ENCODE peak calls at places on chromosomes 4 and X, in nine cellular contexts. One of them, this sample, is unnamed.

GRCh38 chr4:87982446-87982845 is 6.9 kb downstream of the SPP1 start:
- DNase-seq in AG09319: no peak
- DNase-seq in uterus: no peak
- DNase-seq in A172: no peak
- DNase-seq in NCI-H1694: no peak
- DNase-seq in stimulated activated CD8-positive, alpha-beta memory T cell treated with anti-CD3 and anti-CD28 coated beads, Interleukin-4, amount 100 ng/mL, for 48 hours: no peak
- DNase-seq in nephron progenitor cell: no peak
- DNase-seq in amniotic stem cell: no peak
- DNase-seq in RCC 7860: peak
- DNase-seq in this sample: no peak

GRCh38 chr4:15935504-15936392 is 2.8 kb downstream of the FGFBP1 start:
- DNase-seq in stimulated activated CD8-positive, alpha-beta memory T cell treated with anti-CD3 and anti-CD28 coated beads, Interleukin-4, amount 100 ng/mL, for 48 hours: no peak
- DNase-seq in amniotic stem cell: no peak
- DNase-seq in uterus: no peak
- DNase-seq in RCC 7860: no peak
- DNase-seq in nephron progenitor cell: no peak
- DNase-seq in A172: no peak
- DNase-seq in NCI-H1694: no peak
- DNase-seq in AG09319: no peak
- DNase-seq in this sample: no peak

GRCh38 chrX:22686138-22686541 is 313.6 kb upstream of the DDX53 start:
- DNase-seq in stimulated activated CD8-positive, alpha-beta memory T cell treated with anti-CD3 and anti-CD28 coated beads, Interleukin-4, amount 100 ng/mL, for 48 hours: no peak
- DNase-seq in A172: peak
- DNase-seq in NCI-H1694: peak
- DNase-seq in RCC 7860: no peak
- DNase-seq in amniotic stem cell: peak
- DNase-seq in AG09319: peak
- DNase-seq in uterus: no peak
- DNase-seq in nephron progenitor cell: no peak
- DNase-seq in this sample: no peak

GRCh38 chr4:40530961-40531635 is 98.6 kb downstream of the RBM47 start:
- DNase-seq in uterus: no peak
- DNase-seq in AG09319: no peak
- DNase-seq in RCC 7860: no peak
- DNase-seq in NCI-H1694: no peak
- DNase-seq in amniotic stem cell: no peak
- DNase-seq in A172: peak
- DNase-seq in stimulated activated CD8-positive, alpha-beta memory T cell treated with anti-CD3 and anti-CD28 coated beads, Interleukin-4, amount 100 ng/mL, for 48 hours: no peak
- DNase-seq in nephron progenitor cell: no peak
- DNase-seq in this sample: no peak

GRCh38 chrX:100410083-100410590 is at the start of gene PCDH19:
- DNase-seq in A172: no peak
- DNase-seq in uterus: peak
- DNase-seq in amniotic stem cell: no peak
- DNase-seq in NCI-H1694: peak
- DNase-seq in stimulated activated CD8-positive, alpha-beta memory T cell treated with anti-CD3 and anti-CD28 coated beads, Interleukin-4, amount 100 ng/mL, for 48 hours: peak
- DNase-seq in AG09319: peak
- DNase-seq in nephron progenitor cell: peak
- DNase-seq in RCC 7860: no peak
- DNase-seq in this sample: no peak

GRCh38 chr4:151100517-151100916 is 1.1 kb downstream of the RPS3A start:
- DNase-seq in RCC 7860: no peak
- DNase-seq in A172: no peak
- DNase-seq in uterus: no peak
- DNase-seq in nephron progenitor cell: no peak
- DNase-seq in stimulated activated CD8-positive, alpha-beta memory T cell treated with anti-CD3 and anti-CD28 coated beads, Interleukin-4, amount 100 ng/mL, for 48 hours: no peak
- DNase-seq in amniotic stem cell: no peak
- DNase-seq in NCI-H1694: no peak
- DNase-seq in AG09319: no peak
- DNase-seq in this sample: peak

GRCh38 chrX:147948531-147948930 is 32.6 kb upstream of the FMR1NB start:
- DNase-seq in stimulated activated CD8-positive, alpha-beta memory T cell treated with anti-CD3 and anti-CD28 coated beads, Interleukin-4, amount 100 ng/mL, for 48 hours: no peak
- DNase-seq in nephron progenitor cell: no peak
- DNase-seq in AG09319: no peak
- DNase-seq in uterus: no peak
- DNase-seq in RCC 7860: no peak
- DNase-seq in A172: no peak
- DNase-seq in NCI-H1694: no peak
- DNase-seq in amniotic stem cell: no peak
- DNase-seq in this sample: no peak

GRCh38 chr4:108351806-108352205 is 183.1 kb upstream of the LEF1 start:
- DNase-seq in stimulated activated CD8-positive, alpha-beta memory T cell treated with anti-CD3 and anti-CD28 coated beads, Interleukin-4, amount 100 ng/mL, for 48 hours: no peak
- DNase-seq in amniotic stem cell: no peak
- DNase-seq in AG09319: no peak
- DNase-seq in nephron progenitor cell: no peak
- DNase-seq in uterus: no peak
- DNase-seq in RCC 7860: no peak
- DNase-seq in NCI-H1694: no peak
- DNase-seq in A172: no peak
- DNase-seq in this sample: no peak

GRCh38 chr4:43275779-43276178 is 383.3 kb downstream of the GRXCR1 start:
- DNase-seq in stimulated activated CD8-positive, alpha-beta memory T cell treated with anti-CD3 and anti-CD28 coated beads, Interleukin-4, amount 100 ng/mL, for 48 hours: no peak
- DNase-seq in A172: no peak
- DNase-seq in uterus: no peak
- DNase-seq in AG09319: no peak
- DNase-seq in amniotic stem cell: no peak
- DNase-seq in nephron progenitor cell: no peak
- DNase-seq in RCC 7860: no peak
- DNase-seq in NCI-H1694: no peak
- DNase-seq in this sample: no peak

GRCh38 chr4:7348946-7349900 is 85.5 kb downstream of the PSAPL1 start:
- DNase-seq in amniotic stem cell: no peak
- DNase-seq in stimulated activated CD8-positive, alpha-beta memory T cell treated with anti-CD3 and anti-CD28 coated beads, Interleukin-4, amount 100 ng/mL, for 48 hours: no peak
- DNase-seq in nephron progenitor cell: no peak
- DNase-seq in RCC 7860: no peak
- DNase-seq in NCI-H1694: no peak
- DNase-seq in uterus: no peak
- DNase-seq in A172: no peak
- DNase-seq in AG09319: no peak
- DNase-seq in this sample: no peak

GRCh38 chrX:649166-649565 is 18.6 kb downstream of the SHOX start:
- DNase-seq in AG09319: no peak
- DNase-seq in NCI-H1694: no peak
- DNase-seq in A172: no peak
- DNase-seq in uterus: no peak
- DNase-seq in nephron progenitor cell: no peak
- DNase-seq in stimulated activated CD8-positive, alpha-beta memory T cell treated with anti-CD3 and anti-CD28 coated beads, Interleukin-4, amount 100 ng/mL, for 48 hours: no peak
- DNase-seq in amniotic stem cell: no peak
- DNase-seq in RCC 7860: no peak
- DNase-seq in this sample: peak

GRCh38 chr4:7708981-7709380 is 230.7 kb downstream of the AFAP1 start:
- DNase-seq in AG09319: no peak
- DNase-seq in amniotic stem cell: no peak
- DNase-seq in uterus: no peak
- DNase-seq in stimulated activated CD8-positive, alpha-beta memory T cell treated with anti-CD3 and anti-CD28 coated beads, Interleukin-4, amount 100 ng/mL, for 48 hours: no peak
- DNase-seq in A172: peak
- DNase-seq in nephron progenitor cell: no peak
- DNase-seq in NCI-H1694: no peak
- DNase-seq in RCC 7860: no peak
- DNase-seq in this sample: no peak

GRCh38 chr4:2825740-2826139 is 17.9 kb upstream of the ADD1 start:
- DNase-seq in uterus: no peak
- DNase-seq in RCC 7860: no peak
- DNase-seq in amniotic stem cell: no peak
- DNase-seq in stimulated activated CD8-positive, alpha-beta memory T cell treated with anti-CD3 and anti-CD28 coated beads, Interleukin-4, amount 100 ng/mL, for 48 hours: no peak
- DNase-seq in nephron progenitor cell: no peak
- DNase-seq in AG09319: no peak
- DNase-seq in NCI-H1694: no peak
- DNase-seq in A172: no peak
- DNase-seq in this sample: no peak

GRCh38 chr4:61505773-61506640 is 305.9 kb downstream of the ADGRL3 start:
- DNase-seq in NCI-H1694: no peak
- DNase-seq in stimulated activated CD8-positive, alpha-beta memory T cell treated with anti-CD3 and anti-CD28 coated beads, Interleukin-4, amount 100 ng/mL, for 48 hours: no peak
- DNase-seq in nephron progenitor cell: no peak
- DNase-seq in AG09319: no peak
- DNase-seq in uterus: no peak
- DNase-seq in A172: no peak
- DNase-seq in amniotic stem cell: no peak
- DNase-seq in RCC 7860: no peak
- DNase-seq in this sample: no peak

GRCh38 chrX:110732274-110732673 is 63.3 kb downstream of the CHRDL1 start:
- DNase-seq in AG09319: no peak
- DNase-seq in nephron progenitor cell: no peak
- DNase-seq in A172: no peak
- DNase-seq in amniotic stem cell: no peak
- DNase-seq in stimulated activated CD8-positive, alpha-beta memory T cell treated with anti-CD3 and anti-CD28 coated beads, Interleukin-4, amount 100 ng/mL, for 48 hours: no peak
- DNase-seq in uterus: no peak
- DNase-seq in NCI-H1694: peak
- DNase-seq in RCC 7860: no peak
- DNase-seq in this sample: no peak

GRCh38 chr4:113328514-113328913 is 279.1 kb downstream of the ANK2 start:
- DNase-seq in NCI-H1694: no peak
- DNase-seq in RCC 7860: no peak
- DNase-seq in nephron progenitor cell: peak
- DNase-seq in stimulated activated CD8-positive, alpha-beta memory T cell treated with anti-CD3 and anti-CD28 coated beads, Interleukin-4, amount 100 ng/mL, for 48 hours: peak
- DNase-seq in AG09319: no peak
- DNase-seq in A172: no peak
- DNase-seq in amniotic stem cell: no peak
- DNase-seq in uterus: no peak
- DNase-seq in this sample: no peak

This sample was measured in activated CD8-positive, alpha-beta memory T cell treated with anti-CD3 and anti-CD28 coated beads for 24 hours.